ENCODE peak calls at places on chromosome 10, in eight cellular contexts. N, T, Z, J, K, X, D and I are unnamed samples.

GRCh38 chr10:43125881-43126731 is 12.1 kb upstream of the CSGALNACT2 start:
- DNase-seq in K (no peak), T (no peak), N (no peak), J (peak), D (no peak), X (peak), Z (peak), I (no peak)

GRCh38 chr10:125689955-125690569 is 7.1 kb upstream of the TEX36 start:
- DNase-seq in J (no peak), Z (no peak), K (no peak), X (no peak), N (no peak), T (no peak), D (no peak), I (no peak)

GRCh38 chr10:15744217-15744865 is 24.6 kb upstream of the ITGA8 start:
- DNase-seq in Z (peak), T (peak), J (peak), K (peak), X (no peak), N (peak), D (peak), I (no peak)

GRCh38 chr10:83212632-83213349 is 926.5 kb upstream of the GHITM start:
- DNase-seq in X (no peak), K (peak), T (no peak), Z (no peak), J (no peak), D (no peak), N (peak), I (no peak)

GRCh38 chr10:126972622-126973414 is 67.6 kb downstream of the DOCK1 start:
- DNase-seq in J (peak), Z (no peak), X (no peak), T (no peak), N (peak), K (no peak), D (peak), I (no peak)

GRCh38 chr10:778626-779330 is 89.3 kb upstream of the DIP2C start:
- DNase-seq in Z (no peak), D (no peak), X (peak), T (no peak), N (peak), J (no peak), K (no peak), I (no peak)

GRCh38 chr10:125213541-125214282 is 53.3 kb upstream of the CTBP2 start:
- DNase-seq in N (peak), J (peak), D (no peak), X (no peak), T (no peak), Z (no peak), K (no peak), I (no peak)

GRCh38 chr10:25078659-25079429 is 62.4 kb downstream of the THNSL1 start:
- DNase-seq in Z (no peak), N (peak), K (no peak), T (no peak), J (peak), D (no peak), X (peak), I (no peak)

GRCh38 chr10:35037104-35037503 is 53.0 kb downstream of the CUL2 start:
- DNase-seq in N (no peak), T (no peak), D (no peak), X (no peak), K (no peak), Z (no peak), J (no peak), I (no peak)

GRCh38 chr10:17033529-17034250 is 95.9 kb downstream of the CUBN start:
- DNase-seq in J (no peak), K (no peak), D (no peak), N (peak), Z (peak), X (peak), T (no peak), I (no peak)

GRCh38 chr10:126041804-126042231 is 145.5 kb downstream of the FANK1 start:
- DNase-seq in K (no peak), J (peak), D (peak), X (peak), N (peak), T (no peak), Z (peak), I (peak)

GRCh38 chr10:53403688-53404087 is 631.1 kb upstream of the MBL2 start:
- DNase-seq in X (no peak), J (peak), D (no peak), T (no peak), K (peak), Z (no peak), N (peak), I (no peak)

GRCh38 chr10:120465138-120465537 is 8.1 kb downstream of the PLPP4 start:
- DNase-seq in K (no peak), D (no peak), N (no peak), Z (peak), X (peak), T (no peak), J (no peak), I (no peak)

GRCh38 chr10:4221315-4221714 is 436.3 kb upstream of the KLF6 start:
- DNase-seq in D (no peak), X (no peak), J (no peak), N (no peak), K (no peak), T (no peak), Z (no peak), I (no peak)

GRCh38 chr10:35910234-35910633 is 268.1 kb upstream of the FZD8 start:
- DNase-seq in N (peak), J (no peak), Z (no peak), D (no peak), T (no peak), K (peak), X (no peak), I (no peak)

GRCh38 chr10:35554461-35555056 is 50.6 kb upstream of the GJD4 start:
- DNase-seq in X (peak), Z (no peak), D (no peak), K (no peak), N (no peak), J (no peak), T (no peak), I (no peak)

GRCh38 chr10:122279725-122280141 is 8.6 kb downstream of the BTBD16 start:
- DNase-seq in J (no peak), Z (peak), T (peak), N (peak), X (no peak), D (peak), K (peak), I (peak)

GRCh38 chr10:31977440-31978157 is 49.0 kb upstream of the ARHGAP12 start:
- DNase-seq in D (no peak), T (no peak), X (no peak), K (peak), J (no peak), Z (no peak), N (peak), I (no peak)

GRCh38 chr10:132457328-132458070 is 60.5 kb downstream of the PWWP2B start:
- DNase-seq in J (no peak), K (peak), X (no peak), N (no peak), D (peak), T (no peak), Z (peak), I (no peak)

GRCh38 chr10:18197706-18198105 is 57.5 kb downstream of the CACNB2 start:
- DNase-seq in X (no peak), D (no peak), J (no peak), Z (no peak), N (no peak), T (no peak), K (no peak), I (no peak)

GRCh38 chr10:131726460-131726861 is 174.3 kb upstream of the PPP2R2D start:
- DNase-seq in Z (peak), K (no peak), X (no peak), D (no peak), T (no peak), J (no peak), N (no peak), I (no peak)

GRCh38 chr10:80554050-80554449 is 16.3 kb downstream of the SH2D4B start:
- DNase-seq in Z (no peak), N (no peak), J (no peak), K (no peak), D (no peak), X (peak), T (no peak), I (no peak)

GRCh38 chr10:36423821-36424248 is 701.6 kb upstream of the ANKRD30A start:
- DNase-seq in K (peak), T (no peak), D (no peak), N (no peak), J (no peak), X (no peak), Z (no peak), I (no peak)

GRCh38 chr10:110861930-110862677 is 9.6 kb upstream of the PDCD4 start:
- DNase-seq in Z (no peak), D (no peak), X (no peak), J (peak), T (no peak), K (no peak), N (no peak), I (no peak)

GRCh38 chr10:80320377-80320776 is 30.9 kb upstream of the MAT1A start:
- DNase-seq in J (no peak), K (no peak), T (no peak), N (no peak), X (no peak), D (no peak), Z (no peak), I (no peak)

GRCh38 chr10:4498763-4499251 is 327.2 kb upstream of the AKR1E2 start:
- DNase-seq in K (peak), D (no peak), T (no peak), N (peak), Z (no peak), X (no peak), J (no peak), I (no peak)

GRCh38 chr10:132547421-132547861 is 9.9 kb downstream of the INPP5A start:
- DNase-seq in T (no peak), K (no peak), Z (no peak), J (no peak), D (no peak), N (no peak), X (no peak), I (peak)

GRCh38 chr10:48800283-48800675 is 115.6 kb downstream of the WDFY4 start:
- DNase-seq in J (no peak), T (no peak), K (no peak), X (peak), D (no peak), N (no peak), Z (no peak), I (no peak)

GRCh38 chr10:19922236-19922963 is 106.2 kb downstream of the PLXDC2 start:
- DNase-seq in K (peak), X (no peak), T (no peak), D (no peak), Z (no peak), J (no peak), N (peak), I (no peak)

GRCh38 chr10:86649471-86650150 is 4.7 kb upstream of the OPN4 start:
- DNase-seq in X (no peak), K (no peak), J (no peak), N (no peak), Z (peak), D (no peak), T (no peak), I (no peak)

GRCh38 chr10:30059209-30060107 is at the start of gene JCAD:
- DNase-seq in D (peak), X (no peak), Z (peak), N (no peak), T (no peak), K (peak), J (peak), I (peak)

GRCh38 chr10:67934331-67934730 is 49.9 kb downstream of the SIRT1 start:
- DNase-seq in K (no peak), D (no peak), J (no peak), N (no peak), X (no peak), Z (no peak), T (no peak), I (no peak)
- H3K27ac ChIP-seq in K (no peak), D (no peak), J (no peak), N (no peak), X (no peak), Z (no peak), T (no peak), I (no peak)

GRCh38 chr10:124197301-124198148 is 104.1 kb upstream of the CHST15 start:
- DNase-seq in T (no peak), J (no peak), N (no peak), Z (peak), K (no peak), X (no peak), D (no peak), I (peak)
- H3K27ac ChIP-seq in T (no peak), J (no peak), N (no peak), Z (peak), K (no peak), X (peak), D (no peak), I (peak)

GRCh38 chr10:81600185-81600584 is 274.8 kb upstream of the NRG3 start:
- DNase-seq in N (peak), K (peak), T (no peak), J (no peak), Z (no peak), X (no peak), D (peak), I (no peak)
- H3K27ac ChIP-seq in N (no peak), K (peak), T (no peak), J (no peak), Z (no peak), X (no peak), D (peak), I (no peak)

GRCh38 chr10:60491162-60491561 is 101.5 kb upstream of the ANK3 start:
- DNase-seq in N (no peak), Z (no peak), X (no peak), D (no peak), J (no peak), T (no peak), K (peak), I (no peak)

GRCh38 chr10:60488111-60488669 is 98.5 kb upstream of the ANK3 start:
- DNase-seq in D (no peak), Z (no peak), X (no peak), T (no peak), N (no peak), J (no peak), K (no peak), I (no peak)

GRCh38 chr10:60487543-60487942 is 97.9 kb upstream of the ANK3 start:
- DNase-seq in K (no peak), X (no peak), Z (no peak), D (no peak), N (no peak), T (no peak), J (no peak), I (no peak)

GRCh38 chr10:60494774-60495173 is 105.1 kb upstream of the ANK3 start:
- DNase-seq in N (no peak), K (no peak), Z (no peak), D (no peak), X (no peak), T (no peak), J (no peak), I (no peak)

GRCh38 chr10:60490013-60490412 is 100.3 kb upstream of the ANK3 start:
- DNase-seq in J (no peak), Z (no peak), T (no peak), X (no peak), D (no peak), N (peak), K (no peak), I (no peak)
- H3K27ac ChIP-seq in J (no peak), Z (no peak), T (no peak), X (no peak), D (no peak), N (no peak), K (no peak), I (no peak)

GRCh38 chr10:75254739-75255138 is 19.0 kb upstream of the COMTD1 start:
- DNase-seq in N (no peak), T (no peak), X (no peak), D (no peak), K (peak), J (no peak), Z (no peak), I (no peak)

GRCh38 chr10:75246506-75246905 is 10.7 kb upstream of the COMTD1 start:
- DNase-seq in K (no peak), X (no peak), D (no peak), Z (peak), J (no peak), T (no peak), N (no peak), I (no peak)

GRCh38 chr10:75253281-75254220 is 17.8 kb upstream of the COMTD1 start:
- DNase-seq in J (no peak), D (no peak), Z (no peak), X (no peak), T (no peak), K (no peak), N (no peak), I (no peak)

GRCh38 chr10:75247797-75248196 is 12.0 kb upstream of the COMTD1 start:
- DNase-seq in X (no peak), N (no peak), K (no peak), Z (peak), J (no peak), T (no peak), D (no peak), I (no peak)

DNA sequence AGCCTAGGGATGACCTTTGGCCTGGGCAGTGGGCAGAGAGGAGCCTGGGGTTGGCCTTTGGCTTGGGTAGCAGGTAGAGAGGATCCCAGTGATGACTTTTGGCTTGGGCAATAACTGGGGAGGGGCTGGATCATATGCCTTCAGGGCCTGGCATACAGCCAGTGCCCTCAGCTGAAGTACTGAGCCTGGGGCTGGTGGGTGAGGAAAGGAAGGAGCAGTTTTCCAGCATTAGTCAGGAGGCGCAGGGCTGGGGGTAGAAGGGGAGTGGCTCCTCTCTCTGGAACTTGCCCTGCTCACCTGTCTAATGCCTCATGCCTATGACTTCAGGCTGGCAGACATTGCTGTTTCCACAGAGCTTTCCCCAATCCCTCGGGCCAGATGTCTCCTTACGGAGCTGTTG is 15.2 kb upstream of the COMTD1 start:
- DNase-seq in J (no peak), T (no peak), K (peak), N (no peak), Z (no peak), D (no peak), X (no peak), I (no peak)
- H3K27ac ChIP-seq in J (no peak), T (no peak), K (peak), N (no peak), Z (no peak), D (no peak), X (no peak), I (no peak)

GRCh38 chr10:94094540-94094939 is 100.8 kb downstream of the PLCE1 start:
- DNase-seq in Z (no peak), D (no peak), X (peak), N (no peak), T (no peak), K (no peak), J (no peak), I (no peak)
- H3K27ac ChIP-seq in Z (no peak), D (peak), X (no peak), N (no peak), T (no peak), K (no peak), J (no peak), I (no peak)

DNA sequence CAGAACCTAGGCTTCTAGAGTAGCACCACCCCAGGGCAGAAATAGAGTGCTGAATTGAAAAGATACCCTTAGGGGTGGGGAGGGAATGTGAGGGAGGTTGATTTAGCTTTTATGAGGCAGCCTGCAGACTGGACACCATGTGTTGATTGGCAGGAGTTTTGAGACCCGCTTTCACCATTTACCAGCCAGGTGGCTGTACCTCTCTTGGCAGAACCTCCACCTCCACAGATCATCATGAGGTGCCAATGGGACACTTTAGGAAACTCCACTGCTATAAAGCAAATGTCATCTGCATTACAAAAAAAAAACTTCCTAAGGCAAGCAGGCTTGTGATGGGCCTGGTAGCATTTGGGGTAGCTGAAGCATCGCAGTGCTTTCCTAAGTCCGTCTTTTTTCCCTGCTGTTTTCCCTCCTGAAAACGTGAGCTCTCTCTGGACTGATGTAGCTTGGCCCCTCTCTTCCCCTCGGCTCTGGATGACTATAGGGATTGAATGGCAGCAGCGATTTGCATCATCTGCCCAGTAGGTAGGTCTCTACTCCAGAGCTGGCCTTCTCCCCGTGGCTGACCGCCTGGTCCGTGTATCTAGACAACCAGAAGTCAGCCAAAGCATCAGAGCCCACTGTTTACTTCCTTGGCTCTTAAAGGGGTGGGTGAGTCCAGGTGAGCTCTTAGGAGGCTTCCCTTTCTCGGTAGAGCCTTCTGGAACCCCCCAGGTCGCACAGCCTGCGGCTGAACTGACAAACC is 1.3 kb downstream of the PCBD1 start:
- DNase-seq in D (no peak), X (no peak), J (no peak), K (no peak), Z (peak), N (no peak), T (no peak), I (no peak)
- H3K27ac ChIP-seq in D (peak), X (peak), J (peak), K (no peak), Z (no peak), N (no peak), T (no peak), I (peak)

GRCh38 chr10:12348870-12349627 is at the start of gene CAMK1D:
- DNase-seq in X (peak), Z (peak), D (peak), T (no peak), J (peak), K (peak), N (peak), I (peak)
- H3K27ac ChIP-seq in X (peak), Z (no peak), D (peak), T (no peak), J (peak), K (no peak), N (no peak), I (peak)